ENCODE peak calls at places on chromosomes 12 and 14, in seven cellular contexts. One of them, this sample, is unnamed.

GRCh38 chr12:59615392-59616165 is 19.8 kb downstream of the SLC16A7 start:
- DNase-seq in gastrocnemius medialis: no peak
- DNase-seq in lower lobe of right lung: no peak
- DNase-seq in astrocyte: no peak
- DNase-seq in cardiac muscle cell: peak; percentile 42
- DNase-seq in fibroblast of lung: no peak
- DNase-seq in tibial artery: no peak
- DNase-seq in this sample: no peak

GRCh38 chr12:29149691-29150382 is 759 bp downstream of the FAR2 start:
- DNase-seq in gastrocnemius medialis: no peak
- DNase-seq in lower lobe of right lung: no peak
- DNase-seq in astrocyte: no peak
- DNase-seq in cardiac muscle cell: no peak
- DNase-seq in fibroblast of lung: no peak
- DNase-seq in tibial artery: no peak
- DNase-seq in this sample: no peak

GRCh38 chr12:53174881-53175491 is 5.5 kb upstream of the ZNF740 start:
- DNase-seq in gastrocnemius medialis: no peak
- DNase-seq in lower lobe of right lung: no peak
- DNase-seq in astrocyte: peak; percentile 6
- DNase-seq in cardiac muscle cell: peak; percentile 60
- DNase-seq in fibroblast of lung: peak; percentile 17
- DNase-seq in tibial artery: peak; percentile 40
- DNase-seq in this sample: peak; percentile 26

GRCh38 chr12:121059031-121059898 is 20.2 kb upstream of the OASL start:
- DNase-seq in gastrocnemius medialis: no peak
- DNase-seq in lower lobe of right lung: no peak
- DNase-seq in astrocyte: no peak
- DNase-seq in cardiac muscle cell: no peak
- DNase-seq in fibroblast of lung: no peak
- DNase-seq in tibial artery: no peak
- DNase-seq in this sample: no peak

GRCh38 chr14:76050797-76051392 is 65.3 kb downstream of the IFT43 start:
- DNase-seq in gastrocnemius medialis: peak; percentile 29
- DNase-seq in lower lobe of right lung: no peak
- DNase-seq in astrocyte: peak; percentile 18
- DNase-seq in cardiac muscle cell: peak; percentile 63
- DNase-seq in fibroblast of lung: peak; percentile 36
- DNase-seq in tibial artery: no peak
- DNase-seq in this sample: no peak

GRCh38 chr14:65224799-65225198 is 122.5 kb upstream of the MAX start:
- DNase-seq in gastrocnemius medialis: no peak
- DNase-seq in lower lobe of right lung: no peak
- DNase-seq in astrocyte: no peak
- DNase-seq in cardiac muscle cell: peak; percentile 9
- DNase-seq in fibroblast of lung: no peak
- DNase-seq in tibial artery: peak; percentile 51
- DNase-seq in this sample: peak; percentile 31

GRCh38 chr14:58243790-58244555 is 670 bp upstream of the PSMA3 start:
- DNase-seq in gastrocnemius medialis: no peak
- DNase-seq in lower lobe of right lung: no peak
- DNase-seq in astrocyte: peak; percentile 6
- DNase-seq in cardiac muscle cell: peak; percentile 4
- DNase-seq in fibroblast of lung: peak; percentile 24
- DNase-seq in tibial artery: peak; percentile 59
- DNase-seq in this sample: peak; percentile 20

GRCh38 chr14:20662968-20663731 is 21.2 kb upstream of the RNASE4 start:
- DNase-seq in gastrocnemius medialis: peak; percentile 19
- DNase-seq in lower lobe of right lung: peak; percentile 78
- DNase-seq in astrocyte: peak; percentile 6
- DNase-seq in cardiac muscle cell: peak; percentile 27
- DNase-seq in fibroblast of lung: peak; percentile 31
- DNase-seq in tibial artery: peak; percentile 75
- DNase-seq in this sample: peak; percentile 76

GRCh38 chr14:91927216-91927615 is 20.3 kb downstream of the FBLN5 start:
- DNase-seq in gastrocnemius medialis: no peak
- DNase-seq in lower lobe of right lung: no peak
- DNase-seq in astrocyte: no peak
- DNase-seq in cardiac muscle cell: no peak
- DNase-seq in fibroblast of lung: no peak
- DNase-seq in tibial artery: no peak
- DNase-seq in this sample: no peak

GRCh38 chr12:54000105-54000773 is at the start of gene HOXC9:
- DNase-seq in gastrocnemius medialis: no peak
- DNase-seq in lower lobe of right lung: no peak
- DNase-seq in astrocyte: no peak
- DNase-seq in cardiac muscle cell: peak; percentile 39
- DNase-seq in fibroblast of lung: no peak
- DNase-seq in tibial artery: no peak
- DNase-seq in this sample: no peak

GRCh38 chr14:105899657-105900397 is 373.4 kb downstream of the TMEM121 start:
- DNase-seq in gastrocnemius medialis: no peak
- DNase-seq in lower lobe of right lung: no peak
- DNase-seq in astrocyte: no peak
- DNase-seq in cardiac muscle cell: no peak
- DNase-seq in fibroblast of lung: no peak
- DNase-seq in tibial artery: no peak
- DNase-seq in this sample: no peak

GRCh38 chr12:122064034-122064777 is 14.3 kb upstream of the MLXIP start:
- DNase-seq in gastrocnemius medialis: peak; percentile 90
- DNase-seq in lower lobe of right lung: peak; percentile 84
- DNase-seq in astrocyte: peak; percentile 82
- DNase-seq in cardiac muscle cell: peak; percentile 96
- DNase-seq in fibroblast of lung: peak; percentile 89
- DNase-seq in tibial artery: peak; percentile 85
- DNase-seq in this sample: peak; percentile 99

GRCh38 chr12:14193623-14194022 is 171.9 kb upstream of the ATF7IP start:
- DNase-seq in gastrocnemius medialis: no peak
- DNase-seq in lower lobe of right lung: peak; percentile 53
- DNase-seq in astrocyte: no peak
- DNase-seq in cardiac muscle cell: no peak
- DNase-seq in fibroblast of lung: no peak
- DNase-seq in tibial artery: no peak
- DNase-seq in this sample: no peak

GRCh38 chr14:42884100-42884499 is 1277.4 kb downstream of the LRFN5 start:
- DNase-seq in gastrocnemius medialis: no peak
- DNase-seq in lower lobe of right lung: no peak
- DNase-seq in astrocyte: peak; percentile 62
- DNase-seq in cardiac muscle cell: no peak
- DNase-seq in fibroblast of lung: peak; percentile 75
- DNase-seq in tibial artery: no peak
- DNase-seq in this sample: peak; percentile 3

GRCh38 chr12:69534389-69534822 is 50.9 kb upstream of the CCT2 start:
- DNase-seq in gastrocnemius medialis: peak; percentile 34
- DNase-seq in lower lobe of right lung: peak; percentile 39
- DNase-seq in astrocyte: peak; percentile 100
- DNase-seq in cardiac muscle cell: peak; percentile 83
- DNase-seq in fibroblast of lung: peak; percentile 100
- DNase-seq in tibial artery: peak; percentile 81
- DNase-seq in this sample: peak; percentile 85

GRCh38 chr12:79217306-79217705 is 352.7 kb downstream of the SYT1 start:
- DNase-seq in gastrocnemius medialis: no peak
- DNase-seq in lower lobe of right lung: no peak
- DNase-seq in astrocyte: no peak
- DNase-seq in cardiac muscle cell: no peak
- DNase-seq in fibroblast of lung: no peak
- DNase-seq in tibial artery: no peak
- DNase-seq in this sample: no peak

GRCh38 chr12:48977290-48978281 is 536 bp upstream of the WNT1 start:
- DNase-seq in gastrocnemius medialis: no peak
- DNase-seq in lower lobe of right lung: peak; percentile 83
- DNase-seq in astrocyte: peak; percentile 46
- DNase-seq in cardiac muscle cell: no peak
- DNase-seq in fibroblast of lung: peak; percentile 59
- DNase-seq in tibial artery: no peak
- DNase-seq in this sample: peak; percentile 63

GRCh38 chr12:12327802-12328201 is 22.2 kb downstream of the MANSC1 start:
- DNase-seq in gastrocnemius medialis: no peak
- DNase-seq in lower lobe of right lung: no peak
- DNase-seq in astrocyte: peak; percentile 45
- DNase-seq in cardiac muscle cell: peak; percentile 71
- DNase-seq in fibroblast of lung: peak; percentile 63
- DNase-seq in tibial artery: no peak
- DNase-seq in this sample: no peak

GRCh38 chr12:712172-712863 is 40.1 kb upstream of the WNK1 start:
- DNase-seq in gastrocnemius medialis: no peak
- DNase-seq in lower lobe of right lung: no peak
- DNase-seq in astrocyte: no peak
- DNase-seq in cardiac muscle cell: no peak
- DNase-seq in fibroblast of lung: peak; percentile 40
- DNase-seq in tibial artery: no peak
- DNase-seq in this sample: no peak

GRCh38 chr12:110670161-110670701 is 18.7 kb downstream of the HVCN1 start:
- DNase-seq in gastrocnemius medialis: no peak
- DNase-seq in lower lobe of right lung: no peak
- DNase-seq in astrocyte: no peak
- DNase-seq in cardiac muscle cell: no peak
- DNase-seq in fibroblast of lung: no peak
- DNase-seq in tibial artery: no peak
- DNase-seq in this sample: no peak

GRCh38 chr12:51269174-51270066 is 795 bp downstream of the SMAGP start:
- DNase-seq in gastrocnemius medialis: no peak
- DNase-seq in lower lobe of right lung: peak; percentile 81
- DNase-seq in astrocyte: peak; percentile 17
- DNase-seq in cardiac muscle cell: peak; percentile 67
- DNase-seq in fibroblast of lung: peak; percentile 39
- DNase-seq in tibial artery: no peak
- DNase-seq in this sample: peak; percentile 36

GRCh38 chr12:106953352-106954260 is 2.1 kb upstream of the TMEM263 start:
- DNase-seq in gastrocnemius medialis: no peak
- DNase-seq in lower lobe of right lung: no peak
- DNase-seq in astrocyte: peak; percentile 26
- DNase-seq in cardiac muscle cell: no peak
- DNase-seq in fibroblast of lung: peak; percentile 37
- DNase-seq in tibial artery: no peak
- DNase-seq in this sample: peak; percentile 35

DNA sequence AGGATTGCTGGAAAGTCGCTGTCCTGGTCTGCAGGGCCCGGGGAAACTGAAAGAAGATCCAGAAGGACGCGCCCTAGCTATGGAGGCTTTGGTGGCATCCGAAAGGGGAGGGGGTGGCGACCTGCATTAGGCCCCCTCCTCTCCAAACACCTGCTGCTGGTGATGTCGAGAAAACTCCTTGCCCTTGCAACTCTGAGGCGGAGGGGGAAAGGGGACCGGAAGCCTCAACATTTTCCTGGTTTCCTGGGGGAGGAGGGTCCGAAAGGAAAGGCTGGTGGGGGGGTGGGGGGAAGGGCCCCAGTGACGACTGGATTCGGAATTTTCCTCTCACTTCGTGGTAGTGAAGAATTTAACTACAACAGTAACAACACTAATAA is 421.1 kb downstream of the VRK1 start:
- DNase-seq in gastrocnemius medialis: no peak
- DNase-seq in lower lobe of right lung: no peak
- DNase-seq in astrocyte: no peak
- DNase-seq in cardiac muscle cell: peak; percentile 3
- DNase-seq in fibroblast of lung: no peak
- DNase-seq in tibial artery: no peak
- DNase-seq in this sample: no peak
- H3K4me3 ChIP-seq in gastrocnemius medialis: no peak overlapping the region
- H3K4me3 ChIP-seq in lower lobe of right lung: peak overlapping the region; percentile 37
- H3K4me3 ChIP-seq in astrocyte: peak overlapping the region; percentile 59
- H3K4me3 ChIP-seq in cardiac muscle cell: peak overlapping the region; percentile 34
- H3K4me3 ChIP-seq in fibroblast of lung: no peak overlapping the region
- H3K4me3 ChIP-seq in tibial artery: no peak overlapping the region
- H3K4me3 ChIP-seq in this sample: peak overlapping the region; percentile 38

GRCh38 chr12:20367731-20368652 is at the start of gene PDE3A:
- DNase-seq in gastrocnemius medialis: peak; percentile 38
- DNase-seq in lower lobe of right lung: peak; percentile 50
- DNase-seq in astrocyte: peak; percentile 81
- DNase-seq in cardiac muscle cell: peak; percentile 78
- DNase-seq in fibroblast of lung: peak; percentile 86
- DNase-seq in tibial artery: peak; percentile 89
- DNase-seq in this sample: peak; percentile 84
- H3K27me3 ChIP-seq in gastrocnemius medialis: no peaks in the 10 kb centered on the region
- H3K27me3 ChIP-seq in lower lobe of right lung: peaks cover 24% of the 10 kb centered on the region
- H3K27me3 ChIP-seq in astrocyte: no peaks in the 10 kb centered on the region
- H3K27me3 ChIP-seq in cardiac muscle cell: peaks cover 52% of the 10 kb centered on the region
- H3K27me3 ChIP-seq in fibroblast of lung: no peaks in the 10 kb centered on the region
- H3K27me3 ChIP-seq in tibial artery: no peaks in the 10 kb centered on the region
- H3K27me3 ChIP-seq in this sample: peaks cover 3% of the 10 kb centered on the region

DNA sequence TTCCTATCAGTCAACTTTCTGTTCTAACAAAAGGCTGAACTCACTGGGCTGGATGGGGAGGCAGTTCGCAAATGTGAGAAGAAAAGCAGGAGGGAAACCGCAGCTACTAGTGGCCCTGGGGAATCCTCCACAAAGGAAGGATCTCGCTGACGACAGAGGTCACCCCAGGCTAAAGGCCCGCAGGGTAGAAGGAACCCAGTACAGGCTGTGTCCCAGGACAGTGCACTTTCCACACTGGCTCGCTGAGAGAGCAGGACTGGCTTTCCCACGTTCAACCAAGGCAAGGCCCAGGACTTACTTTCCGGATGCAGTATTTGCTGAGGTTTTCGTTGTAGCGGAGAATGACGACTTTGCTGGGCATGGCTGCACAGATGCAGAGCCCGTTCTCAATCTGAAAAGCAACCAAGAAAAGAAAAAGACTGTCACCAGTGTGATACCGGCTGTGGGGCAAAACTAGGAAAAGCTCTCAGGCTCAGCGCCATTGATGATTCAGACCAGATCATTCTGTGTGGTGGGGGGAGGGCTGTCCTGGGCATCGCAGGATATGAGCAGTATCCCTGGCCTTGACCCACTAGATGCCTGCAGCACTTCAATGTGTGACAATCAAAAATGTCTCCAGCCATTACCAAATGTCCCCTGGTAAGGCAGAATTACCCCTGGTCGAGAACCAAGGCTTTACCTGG is 36.3 kb downstream of the PRKAB1 start:
- DNase-seq in gastrocnemius medialis: peak; percentile 44
- DNase-seq in lower lobe of right lung: no peak
- DNase-seq in astrocyte: peak; percentile 18
- DNase-seq in cardiac muscle cell: no peak
- DNase-seq in fibroblast of lung: peak; percentile 38
- DNase-seq in tibial artery: no peak
- DNase-seq in this sample: peak; percentile 71
- H3K36me3 ChIP-seq in gastrocnemius medialis: no peaks in the 10 kb centered on the region
- H3K36me3 ChIP-seq in lower lobe of right lung: peaks cover 5% of the 10 kb centered on the region
- H3K36me3 ChIP-seq in astrocyte: peaks cover 6% of the 10 kb centered on the region
- H3K36me3 ChIP-seq in cardiac muscle cell: no peaks in the 10 kb centered on the region
- H3K36me3 ChIP-seq in fibroblast of lung: peaks cover 11% of the 10 kb centered on the region
- H3K36me3 ChIP-seq in tibial artery: no peaks in the 10 kb centered on the region
- H3K36me3 ChIP-seq in this sample: peaks cover 31% of the 10 kb centered on the region

DNA sequence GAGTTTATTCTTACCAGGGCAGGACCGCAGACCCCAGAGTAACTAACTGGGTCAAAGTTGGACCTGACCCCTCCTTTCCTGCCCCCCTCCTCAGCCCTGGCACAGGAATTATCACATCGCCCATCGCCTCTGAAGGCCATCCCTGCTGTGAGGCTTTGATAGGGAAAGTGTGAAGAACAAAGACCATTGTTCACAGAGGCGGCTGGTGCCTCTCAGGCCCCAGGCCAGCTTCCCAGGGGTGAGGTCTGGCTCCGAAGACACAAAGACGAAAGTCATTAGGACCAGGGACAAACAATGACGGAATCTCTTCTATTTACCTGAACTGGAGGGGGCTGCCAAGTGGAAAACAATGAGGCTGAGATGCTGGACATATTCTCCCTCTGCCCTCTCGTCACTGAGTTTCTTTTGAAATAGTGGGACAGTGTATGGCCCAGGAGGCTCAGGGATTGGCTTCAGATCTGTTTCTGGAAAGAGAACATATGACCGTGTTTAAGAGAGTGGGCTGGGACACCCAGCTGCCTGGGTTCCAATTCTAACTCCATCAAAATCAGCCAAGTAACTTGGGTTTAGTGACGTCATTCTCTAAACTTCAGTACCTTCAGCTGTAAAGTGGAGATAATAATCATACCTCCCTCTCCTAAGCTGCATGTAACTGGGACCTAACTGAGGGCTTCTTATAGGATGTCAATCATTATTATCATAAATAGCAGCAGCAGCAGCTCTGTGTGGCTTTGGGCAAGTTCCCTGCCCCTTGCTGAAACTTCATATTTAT is 769.4 kb downstream of the MED13L start:
- DNase-seq in gastrocnemius medialis: no peak
- DNase-seq in lower lobe of right lung: peak; percentile 40
- DNase-seq in astrocyte: no peak
- DNase-seq in cardiac muscle cell: peak; percentile 22
- DNase-seq in fibroblast of lung: no peak
- DNase-seq in tibial artery: no peak
- DNase-seq in this sample: no peak
- H3K4me3 ChIP-seq in gastrocnemius medialis: no peak overlapping the region
- H3K4me3 ChIP-seq in lower lobe of right lung: no peak overlapping the region
- H3K4me3 ChIP-seq in astrocyte: no peak overlapping the region
- H3K4me3 ChIP-seq in cardiac muscle cell: no peak overlapping the region
- H3K4me3 ChIP-seq in fibroblast of lung: no peak overlapping the region
- H3K4me3 ChIP-seq in tibial artery: no peak overlapping the region
- H3K4me3 ChIP-seq in this sample: no peak overlapping the region